ENCODE peak calls at places on chromosomes 2 and 18, in nine cellular contexts. One of them, this sample, is unnamed.

GRCh38 chr2:30226144-30227032 is 4.9 kb upstream of the LBH start:
- ATAC-seq in GM12878: peak; percentile 52
- ATAC-seq in A549: no peak
- ATAC-seq in HepG2: no peak
- ATAC-seq in heart left ventricle: no peak
- ATAC-seq in upper lobe of left lung: no peak
- ATAC-seq in HCT116: no peak
- ATAC-seq in body of pancreas: no peak
- ATAC-seq in gastrocnemius medialis: no peak
- ATAC-seq in this sample: no peak

GRCh38 chr2:207434288-207434687 is 95.5 kb upstream of the CREB1 start:
- ATAC-seq in gastrocnemius medialis: no peak
- ATAC-seq in HCT116: no peak
- ATAC-seq in GM12878: no peak
- ATAC-seq in HepG2: no peak
- ATAC-seq in heart left ventricle: no peak
- ATAC-seq in body of pancreas: no peak
- ATAC-seq in A549: no peak
- ATAC-seq in upper lobe of left lung: no peak
- ATAC-seq in this sample: no peak

GRCh38 chr18:67515987-67516431 is 511 bp downstream of the DSEL start:
- ATAC-seq in body of pancreas: peak; percentile 78
- ATAC-seq in heart left ventricle: peak; percentile 67
- ATAC-seq in upper lobe of left lung: peak; percentile 84
- ATAC-seq in HCT116: no peak
- ATAC-seq in A549: peak; percentile 81
- ATAC-seq in gastrocnemius medialis: peak; percentile 68
- ATAC-seq in HepG2: peak; percentile 84
- ATAC-seq in GM12878: peak; percentile 58
- ATAC-seq in this sample: peak; percentile 65

GRCh38 chr2:6945087-6945813 is 28.0 kb downstream of the RNF144A start:
- ATAC-seq in HCT116: no peak
- ATAC-seq in heart left ventricle: no peak
- ATAC-seq in body of pancreas: no peak
- ATAC-seq in GM12878: peak; percentile 94
- ATAC-seq in A549: no peak
- ATAC-seq in gastrocnemius medialis: no peak
- ATAC-seq in upper lobe of left lung: no peak
- ATAC-seq in HepG2: no peak
- ATAC-seq in this sample: no peak

GRCh38 chr2:74186038-74186437 is 7.4 kb upstream of the MOB1A start:
- ATAC-seq in GM12878: peak; percentile 87
- ATAC-seq in upper lobe of left lung: peak; percentile 83
- ATAC-seq in heart left ventricle: peak; percentile 56
- ATAC-seq in HepG2: no peak
- ATAC-seq in body of pancreas: no peak
- ATAC-seq in HCT116: no peak
- ATAC-seq in gastrocnemius medialis: no peak
- ATAC-seq in A549: no peak
- ATAC-seq in this sample: peak; percentile 57

GRCh38 chr2:160411167-160411566 is 82.4 kb downstream of the RBMS1 start:
- ATAC-seq in upper lobe of left lung: peak; percentile 56
- ATAC-seq in body of pancreas: no peak
- ATAC-seq in A549: no peak
- ATAC-seq in HepG2: no peak
- ATAC-seq in heart left ventricle: peak; percentile 29
- ATAC-seq in gastrocnemius medialis: no peak
- ATAC-seq in HCT116: no peak
- ATAC-seq in GM12878: no peak
- ATAC-seq in this sample: no peak

GRCh38 chr2:176997074-176997791 is 215.4 kb upstream of the HNRNPA3 start:
- ATAC-seq in upper lobe of left lung: no peak
- ATAC-seq in HCT116: peak; percentile 67
- ATAC-seq in GM12878: peak; percentile 82
- ATAC-seq in HepG2: peak; percentile 94
- ATAC-seq in body of pancreas: peak; percentile 45
- ATAC-seq in gastrocnemius medialis: no peak
- ATAC-seq in heart left ventricle: no peak
- ATAC-seq in A549: peak; percentile 96
- ATAC-seq in this sample: no peak

GRCh38 chr2:203824057-203824456 is 43.5 kb upstream of the CTLA4 start:
- ATAC-seq in HepG2: no peak
- ATAC-seq in heart left ventricle: no peak
- ATAC-seq in HCT116: no peak
- ATAC-seq in gastrocnemius medialis: no peak
- ATAC-seq in A549: no peak
- ATAC-seq in upper lobe of left lung: no peak
- ATAC-seq in GM12878: no peak
- ATAC-seq in body of pancreas: no peak
- ATAC-seq in this sample: no peak

GRCh38 chr2:27914046-27914792 is 23.7 kb downstream of the BABAM2 start:
- ATAC-seq in HCT116: no peak
- ATAC-seq in GM12878: no peak
- ATAC-seq in HepG2: no peak
- ATAC-seq in gastrocnemius medialis: no peak
- ATAC-seq in A549: no peak
- ATAC-seq in body of pancreas: no peak
- ATAC-seq in heart left ventricle: peak; percentile 67
- ATAC-seq in upper lobe of left lung: no peak
- ATAC-seq in this sample: no peak

GRCh38 chr2:43233218-43234212 is 7.1 kb upstream of the ZFP36L2 start:
- ATAC-seq in upper lobe of left lung: no peak
- ATAC-seq in body of pancreas: no peak
- ATAC-seq in HepG2: no peak
- ATAC-seq in heart left ventricle: peak; percentile 31
- ATAC-seq in gastrocnemius medialis: no peak
- ATAC-seq in GM12878: no peak
- ATAC-seq in HCT116: no peak
- ATAC-seq in A549: no peak
- ATAC-seq in this sample: no peak

GRCh38 chr2:241073166-241074064 is 28.7 kb downstream of the MTERF4 start:
- ATAC-seq in A549: no peak
- ATAC-seq in upper lobe of left lung: no peak
- ATAC-seq in GM12878: no peak
- ATAC-seq in HCT116: no peak
- ATAC-seq in heart left ventricle: no peak
- ATAC-seq in HepG2: peak; percentile 15
- ATAC-seq in gastrocnemius medialis: no peak
- ATAC-seq in body of pancreas: no peak
- ATAC-seq in this sample: no peak

GRCh38 chr2:29066271-29066860 is 8.0 kb downstream of the PCARE start:
- ATAC-seq in HCT116: no peak
- ATAC-seq in A549: no peak
- ATAC-seq in upper lobe of left lung: no peak
- ATAC-seq in GM12878: no peak
- ATAC-seq in body of pancreas: no peak
- ATAC-seq in HepG2: peak; percentile 61
- ATAC-seq in heart left ventricle: no peak
- ATAC-seq in gastrocnemius medialis: no peak
- ATAC-seq in this sample: peak; percentile 41

GRCh38 chr2:205721057-205721767 is 38.9 kb downstream of the NRP2 start:
- ATAC-seq in HCT116: peak; percentile 76
- ATAC-seq in body of pancreas: no peak
- ATAC-seq in HepG2: peak; percentile 39
- ATAC-seq in upper lobe of left lung: no peak
- ATAC-seq in GM12878: peak; percentile 75
- ATAC-seq in A549: peak; percentile 57
- ATAC-seq in gastrocnemius medialis: no peak
- ATAC-seq in heart left ventricle: no peak
- ATAC-seq in this sample: no peak

GRCh38 chr2:9543557-9543956 is 12.1 kb downstream of the ADAM17 start:
- ATAC-seq in A549: no peak
- ATAC-seq in gastrocnemius medialis: no peak
- ATAC-seq in upper lobe of left lung: no peak
- ATAC-seq in body of pancreas: no peak
- ATAC-seq in HCT116: no peak
- ATAC-seq in GM12878: peak; percentile 37
- ATAC-seq in heart left ventricle: no peak
- ATAC-seq in HepG2: no peak
- ATAC-seq in this sample: no peak

GRCh38 chr2:221337957-221338685 is 234.0 kb downstream of the EPHA4 start:
- ATAC-seq in HCT116: no peak
- ATAC-seq in gastrocnemius medialis: no peak
- ATAC-seq in HepG2: no peak
- ATAC-seq in heart left ventricle: no peak
- ATAC-seq in body of pancreas: no peak
- ATAC-seq in GM12878: peak; percentile 92
- ATAC-seq in A549: no peak
- ATAC-seq in upper lobe of left lung: no peak
- ATAC-seq in this sample: no peak

GRCh38 chr2:221345516-221345915 is 226.6 kb downstream of the EPHA4 start:
- ATAC-seq in heart left ventricle: no peak
- ATAC-seq in HCT116: no peak
- ATAC-seq in A549: no peak
- ATAC-seq in body of pancreas: no peak
- ATAC-seq in HepG2: no peak
- ATAC-seq in GM12878: no peak
- ATAC-seq in gastrocnemius medialis: no peak
- ATAC-seq in upper lobe of left lung: no peak
- ATAC-seq in this sample: no peak

GRCh38 chr2:221346411-221346810 is 225.7 kb downstream of the EPHA4 start:
- ATAC-seq in body of pancreas: no peak
- ATAC-seq in HCT116: no peak
- ATAC-seq in A549: no peak
- ATAC-seq in GM12878: no peak
- ATAC-seq in upper lobe of left lung: no peak
- ATAC-seq in HepG2: no peak
- ATAC-seq in heart left ventricle: peak; percentile 30
- ATAC-seq in gastrocnemius medialis: no peak
- ATAC-seq in this sample: no peak

GRCh38 chr2:221343524-221343923 is 228.6 kb downstream of the EPHA4 start:
- ATAC-seq in HepG2: no peak
- ATAC-seq in HCT116: no peak
- ATAC-seq in gastrocnemius medialis: no peak
- ATAC-seq in upper lobe of left lung: no peak
- ATAC-seq in GM12878: peak; percentile 87
- ATAC-seq in body of pancreas: no peak
- ATAC-seq in A549: no peak
- ATAC-seq in heart left ventricle: no peak
- ATAC-seq in this sample: no peak

GRCh38 chr2:221342388-221342787 is 229.7 kb downstream of the EPHA4 start:
- ATAC-seq in GM12878: no peak
- ATAC-seq in upper lobe of left lung: no peak
- ATAC-seq in HCT116: no peak
- ATAC-seq in body of pancreas: no peak
- ATAC-seq in A549: no peak
- ATAC-seq in gastrocnemius medialis: no peak
- ATAC-seq in heart left ventricle: no peak
- ATAC-seq in HepG2: no peak
- ATAC-seq in this sample: no peak
- H3K9me3 ChIP-seq in GM12878: no peaks in the 10 kb centered on the region
- H3K9me3 ChIP-seq in upper lobe of left lung: no peaks in the 10 kb centered on the region
- H3K9me3 ChIP-seq in HCT116: no peaks in the 10 kb centered on the region
- H3K9me3 ChIP-seq in body of pancreas: no peaks in the 10 kb centered on the region
- H3K9me3 ChIP-seq in A549: no peaks in the 10 kb centered on the region
- H3K9me3 ChIP-seq in gastrocnemius medialis: no peaks in the 10 kb centered on the region
- H3K9me3 ChIP-seq in heart left ventricle: no peaks in the 10 kb centered on the region
- H3K9me3 ChIP-seq in HepG2: no peaks in the 10 kb centered on the region
- H3K9me3 ChIP-seq in this sample: no peaks in the 10 kb centered on the region

DNA sequence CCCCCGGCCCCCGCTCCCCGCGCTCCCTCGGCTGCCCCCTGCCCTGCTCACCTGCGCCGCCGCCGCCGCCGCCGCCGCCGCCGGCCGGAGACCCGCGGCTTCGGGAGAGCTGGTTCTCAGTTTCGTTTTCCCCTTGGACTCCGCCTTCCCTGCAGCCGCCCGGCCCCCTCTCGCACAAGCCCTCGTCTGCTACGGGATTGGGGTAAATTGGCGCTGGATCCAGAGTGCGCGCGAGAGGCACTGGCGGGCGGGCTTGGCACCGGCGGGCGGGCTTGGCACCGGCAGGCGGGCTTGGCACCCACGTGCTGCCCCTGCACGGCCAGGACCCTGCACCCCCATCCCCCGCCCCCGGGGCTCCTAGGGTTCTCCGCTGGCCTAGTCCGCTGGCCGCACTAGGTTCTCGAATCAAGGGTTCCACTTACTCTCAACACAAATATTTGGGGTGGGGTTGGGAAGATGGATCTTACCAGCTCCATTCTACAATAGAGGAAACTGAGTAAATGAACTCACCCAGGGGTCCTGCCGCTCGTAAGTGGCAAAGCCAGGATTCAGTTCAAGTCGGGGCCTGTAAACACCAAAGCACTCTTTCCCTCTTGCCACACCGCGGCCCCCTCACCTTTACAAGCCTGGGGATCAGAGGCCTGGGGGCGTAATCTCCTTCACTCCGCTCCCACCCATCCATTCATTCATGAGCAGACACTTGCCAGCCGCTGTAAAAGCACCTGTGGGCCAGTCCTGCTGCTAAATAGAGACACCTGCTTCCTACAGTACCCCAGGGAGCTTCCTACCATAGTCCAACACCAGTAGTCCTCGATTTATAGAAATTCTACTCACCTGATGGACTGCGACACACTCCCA is at the start of gene EIF2AK2:
- ATAC-seq in gastrocnemius medialis: peak; percentile 79
- ATAC-seq in A549: peak; percentile 98
- ATAC-seq in GM12878: peak; percentile 92
- ATAC-seq in HepG2: peak; percentile 97
- ATAC-seq in body of pancreas: peak; percentile 94
- ATAC-seq in heart left ventricle: peak; percentile 86
- ATAC-seq in upper lobe of left lung: peak; percentile 87
- ATAC-seq in HCT116: peak; percentile 94
- ATAC-seq in this sample: peak; percentile 95
- TF ChIP-seq POLR2A in gastrocnemius medialis: peak; percentile 29
- TF ChIP-seq POLR2A in A549: peak; percentile 51
- TF ChIP-seq POLR2A in GM12878: peak; percentile 87
- TF ChIP-seq POLR2A in HepG2: peak; percentile 43
- TF ChIP-seq POLR2A in body of pancreas: peak; percentile 45
- TF ChIP-seq POLR2A in heart left ventricle: no peak
- TF ChIP-seq POLR2A in upper lobe of left lung: no peak
- TF ChIP-seq POLR2A in HCT116: no peak
- TF ChIP-seq POLR2A in this sample: peak; percentile 46

GRCh38 chr2:13332060-13332459 is 615.3 kb downstream of the TRIB2 start:
- ATAC-seq in GM12878: peak; percentile 58
- ATAC-seq in HepG2: no peak
- ATAC-seq in heart left ventricle: no peak
- ATAC-seq in HCT116: no peak
- ATAC-seq in gastrocnemius medialis: no peak
- ATAC-seq in upper lobe of left lung: no peak
- ATAC-seq in body of pancreas: no peak
- ATAC-seq in A549: no peak
- ATAC-seq in this sample: no peak
- H3K9me3 ChIP-seq in GM12878: no peaks in the 10 kb centered on the region
- H3K9me3 ChIP-seq in HepG2: peaks cover 67% of the 10 kb centered on the region
- H3K9me3 ChIP-seq in heart left ventricle: no peaks in the 10 kb centered on the region
- H3K9me3 ChIP-seq in HCT116: peaks cover 10% of the 10 kb centered on the region
- H3K9me3 ChIP-seq in gastrocnemius medialis: no peaks in the 10 kb centered on the region
- H3K9me3 ChIP-seq in upper lobe of left lung: no peaks in the 10 kb centered on the region
- H3K9me3 ChIP-seq in body of pancreas: no peaks in the 10 kb centered on the region
- H3K9me3 ChIP-seq in A549: peaks cover 31% of the 10 kb centered on the region
- H3K9me3 ChIP-seq in this sample: no peaks in the 10 kb centered on the region

DNA sequence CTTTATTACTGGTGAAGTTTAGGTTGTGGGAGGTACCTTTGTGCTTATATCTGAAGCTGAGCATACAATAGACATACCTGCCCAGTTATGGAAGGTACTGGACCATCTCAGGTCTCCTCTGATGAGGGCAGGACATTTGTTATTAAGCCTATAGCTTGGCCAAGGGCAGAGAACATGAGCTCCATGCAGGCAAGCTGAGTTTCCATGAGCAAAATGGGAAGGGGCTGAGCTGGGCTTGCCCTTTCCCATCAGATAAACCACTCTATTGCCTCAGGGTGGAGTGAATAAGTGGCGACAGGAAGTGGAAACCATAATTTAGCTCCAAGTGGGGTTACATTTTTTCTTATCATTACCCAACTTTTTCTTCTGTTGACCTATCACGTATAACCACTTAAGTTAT is 39.9 kb upstream of the EML6 start:
- ATAC-seq in upper lobe of left lung: no peak
- ATAC-seq in A549: no peak
- ATAC-seq in heart left ventricle: no peak
- ATAC-seq in gastrocnemius medialis: no peak
- ATAC-seq in GM12878: no peak
- ATAC-seq in HepG2: no peak
- ATAC-seq in HCT116: no peak
- ATAC-seq in body of pancreas: no peak
- ATAC-seq in this sample: no peak
- TF ChIP-seq POLR2A in upper lobe of left lung: no peak
- TF ChIP-seq POLR2A in A549: no peak
- TF ChIP-seq POLR2A in heart left ventricle: no peak
- TF ChIP-seq POLR2A in gastrocnemius medialis: no peak
- TF ChIP-seq POLR2A in GM12878: no peak
- TF ChIP-seq POLR2A in HepG2: no peak
- TF ChIP-seq POLR2A in HCT116: no peak
- TF ChIP-seq POLR2A in body of pancreas: no peak
- TF ChIP-seq POLR2A in this sample: no peak